ENCODE peak calls at places on chromosomes 16 and 17, in five cellular contexts. K is cardiac muscle cell, O is A549, L is heart right ventricle, J is thoracic aorta. Q is an unnamed sample.

GRCh38 chr17:7260151-7260550 is 2.1 kb downstream of the CLDN7 start:
- DNase-seq in K (no peak), L (no peak), O (no peak), J (no peak), Q (no peak)

GRCh38 chr16:76387994-76388393 is 110.8 kb downstream of the CNTNAP4 start:
- DNase-seq in L (no peak), J (no peak), O (no peak), K (no peak), Q (no peak)

GRCh38 chr16:88352261-88353200 is 30.2 kb upstream of the ZNF469 start:
- DNase-seq in J (no peak), O (no peak), L (no peak), K (no peak), Q (no peak)

GRCh38 chr17:38466346-38467315 is 38.4 kb downstream of the ARHGAP23 start:
- DNase-seq in L (no peak), J (no peak), O (no peak), K (no peak), Q (no peak)

GRCh38 chr17:17516315-17516930 is 20.2 kb upstream of the RASD1 start:
- DNase-seq in L (no peak), K (no peak), O (no peak), J (no peak), Q (no peak)

GRCh38 chr17:76716834-76717205 is 6.1 kb upstream of the MXRA7 start:
- DNase-seq in L (no peak), O (no peak), K (no peak), J (no peak), Q (no peak)

GRCh38 chr16:62363451-62363850 is 327.2 kb upstream of the CDH8 start:
- DNase-seq in K (peak; percentile 39), J (no peak), O (no peak), L (no peak), Q (no peak)

GRCh38 chr16:68492501-68493411 is 44.4 kb upstream of the SMPD3 start:
- DNase-seq in K (no peak), O (no peak), J (no peak), L (no peak), Q (no peak)

GRCh38 chr16:48556913-48557351 is 53.0 kb downstream of the N4BP1 start:
- DNase-seq in O (no peak), K (no peak), L (no peak), J (no peak), Q (no peak)

GRCh38 chr17:45325810-45326209 is 9.0 kb upstream of the MAP3K14 start:
- DNase-seq in L (no peak), J (no peak), K (no peak), O (no peak), Q (no peak)

GRCh38 chr17:82200743-82201497 is 11.7 kb downstream of the CCDC57 start:
- DNase-seq in L (no peak), K (no peak), O (no peak), J (no peak), Q (peak; percentile 81)

GRCh38 chr17:10745231-10745630 is 15.4 kb upstream of the TMEM220 start:
- DNase-seq in J (no peak), K (no peak), O (no peak), L (no peak), Q (no peak)

GRCh38 chr17:73855933-73856332 is 211.7 kb upstream of the SDK2 start:
- DNase-seq in O (no peak), L (no peak), J (no peak), K (no peak), Q (no peak)

GRCh38 chr16:84652565-84652964 is 4.3 kb downstream of the KLHL36 start:
- DNase-seq in K (no peak), O (no peak), L (no peak), J (no peak), Q (no peak)

GRCh38 chr16:11497851-11498289 is 88.8 kb downstream of the LITAF start:
- DNase-seq in O (no peak), L (no peak), K (no peak), J (peak; percentile 24), Q (no peak)

GRCh38 chr16:67028555-67029248 is at the start of gene CBFB:
- DNase-seq in K (peak; percentile 94), J (peak; percentile 69), L (peak; percentile 94), O (peak; percentile 97), Q (peak; percentile 96)

GRCh38 chr17:28078443-28079229 is 36.2 kb downstream of the NLK start:
- DNase-seq in J (no peak), O (no peak), K (no peak), L (no peak), Q (no peak)

GRCh38 chr17:21242026-21242700 is 11.0 kb downstream of the NATD1 start:
- DNase-seq in K (peak; percentile 39), J (no peak), L (no peak), O (no peak), Q (no peak)

GRCh38 chr17:48462946-48463345 is 32.9 kb upstream of the SKAP1 start:
- DNase-seq in L (no peak), J (no peak), O (no peak), K (peak; percentile 71), Q (no peak)

GRCh38 chr17:27907976-27908558 is 14.9 kb upstream of the LYRM9 start:
- DNase-seq in J (no peak), L (no peak), K (no peak), O (no peak), Q (peak; percentile 17)

GRCh38 chr17:7208027-7208571 is 11.5 kb downstream of the DLG4 start:
- DNase-seq in J (no peak), O (no peak), L (no peak), K (peak; percentile 71), Q (no peak)

GRCh38 chr17:63546308-63547082 is 3.8 kb upstream of the DCAF7 start:
- DNase-seq in O (no peak), L (no peak), K (no peak), J (no peak), Q (no peak)

GRCh38 chr16:4090476-4090875 is 25.8 kb downstream of the ADCY9 start:
- DNase-seq in K (no peak), J (no peak), L (peak; percentile 65), O (no peak), Q (no peak)

GRCh38 chr17:34763727-34764665 is 184.6 kb downstream of the TMEM132E start:
- DNase-seq in O (no peak), L (no peak), J (no peak), K (no peak), Q (no peak)

GRCh38 chr17:48335858-48336500 is 94.0 kb downstream of the SKAP1 start:
- DNase-seq in J (no peak), K (peak; percentile 53), O (peak; percentile 35), L (no peak), Q (peak; percentile 67)

GRCh38 chr16:89489040-89489721 is 1.2 kb downstream of the ANKRD11 start:
- DNase-seq in J (peak; percentile 76), K (peak; percentile 74), L (peak; percentile 82), O (peak; percentile 73), Q (peak; percentile 88)

GRCh38 chr17:52410781-52411180 is 252.3 kb upstream of the CA10 start:
- DNase-seq in O (no peak), L (no peak), J (no peak), K (no peak), Q (no peak)

GRCh38 chr17:57406131-57406980 is 150.0 kb downstream of the MSI2 start:
- DNase-seq in J (no peak), K (peak; percentile 25), O (no peak), L (no peak), Q (no peak)

GRCh38 chr17:81419886-81420768 is 24.9 kb downstream of the BAHCC1 start:
- DNase-seq in O (no peak), J (no peak), L (no peak), K (no peak), Q (no peak)

GRCh38 chr16:84072014-84072413 is 29.4 kb upstream of the SLC38A8 start:
- DNase-seq in K (no peak), J (no peak), L (no peak), O (no peak), Q (no peak)

GRCh38 chr16:1794908-1795666 is 1.6 kb upstream of the IGFALS start:
- DNase-seq in L (no peak), J (no peak), O (no peak), K (no peak), Q (no peak)

GRCh38 chr17:76252040-76252954 is 12.0 kb upstream of the RNF157 start:
- DNase-seq in L (no peak), K (no peak), O (no peak), J (no peak), Q (no peak)

GRCh38 chr16:67164599-67165061 is at the start of gene HSF4:
- DNase-seq in J (no peak), L (peak; percentile 78), O (no peak), K (peak; percentile 38), Q (no peak)

GRCh38 chr16:35749253-35750141 is 2290.1 kb downstream of the TP53TG3F start:
- DNase-seq in L (peak; percentile 6), O (no peak), J (no peak), K (no peak), Q (no peak)
- H3K9me3 ChIP-seq in L (no peaks in the 10 kb centered on the region), O (no peaks in the 10 kb centered on the region), J (no peaks in the 10 kb centered on the region), K (no peaks in the 10 kb centered on the region), Q (no peaks in the 10 kb centered on the region)

GRCh38 chr17:61806081-61806828 is 57.1 kb downstream of the BRIP1 start:
- DNase-seq in O (no peak), J (no peak), L (no peak), K (no peak), Q (peak; percentile 33)
- H3K9me3 ChIP-seq in O (no peaks in the 10 kb centered on the region), J (no peaks in the 10 kb centered on the region), L (no peaks in the 10 kb centered on the region), K (no peaks in the 10 kb centered on the region), Q (no peaks in the 10 kb centered on the region)

DNA sequence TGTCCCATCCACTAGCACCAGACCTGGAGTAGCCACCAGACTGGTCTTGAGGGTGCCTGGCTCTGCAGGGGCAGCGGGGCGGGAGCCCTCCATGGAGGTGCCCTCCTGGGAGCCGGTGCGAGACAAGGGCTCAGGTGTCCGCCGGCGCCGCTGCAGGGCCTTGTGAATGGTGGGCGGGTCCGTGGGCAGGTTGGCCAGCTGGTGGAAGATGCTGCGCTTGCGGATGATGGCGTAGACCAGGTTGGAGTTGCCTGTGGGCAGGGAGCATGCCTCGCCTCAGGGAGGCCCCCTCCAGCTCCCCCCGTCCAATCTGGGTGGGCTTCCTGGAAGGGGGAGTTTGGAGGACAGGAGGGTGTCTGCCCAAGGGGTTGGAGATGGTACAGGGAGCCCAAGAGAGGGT is 18.4 kb downstream of the OTOP3 start:
- DNase-seq in J (no peak), O (no peak), L (no peak), K (no peak), Q (no peak)
- H3K9me3 ChIP-seq in J (no peaks in the 10 kb centered on the region), O (no peaks in the 10 kb centered on the region), L (no peaks in the 10 kb centered on the region), K (no peaks in the 10 kb centered on the region), Q (no peaks in the 10 kb centered on the region)

GRCh38 chr16:60945225-60945624 is 1091.0 kb downstream of the CDH8 start:
- DNase-seq in O (no peak), J (no peak), L (no peak), K (peak; percentile 81), Q (no peak)
- H3K9me3 ChIP-seq in O (no peaks in the 10 kb centered on the region), J (no peaks in the 10 kb centered on the region), L (peaks cover 9% of the 10 kb centered on the region), K (no peaks in the 10 kb centered on the region), Q (peaks cover 10% of the 10 kb centered on the region)

GRCh38 chr17:68732301-68732749 is 131.2 kb upstream of the FAM20A start:
- DNase-seq in J (no peak), O (no peak), K (no peak), L (no peak), Q (no peak)
- H3K9me3 ChIP-seq in J (no peaks in the 10 kb centered on the region), O (peaks cover 2% of the 10 kb centered on the region), K (no peaks in the 10 kb centered on the region), L (no peaks in the 10 kb centered on the region), Q (no peaks in the 10 kb centered on the region)

GRCh38 chr16:35296962-35297653 is 1837.7 kb downstream of the TP53TG3F start:
- DNase-seq in O (no peak), K (no peak), J (no peak), L (no peak), Q (no peak)
- H3K9me3 ChIP-seq in O (no peaks in the 10 kb centered on the region), K (peaks cover 3% of the 10 kb centered on the region), J (no peaks in the 10 kb centered on the region), L (peaks cover 11% of the 10 kb centered on the region), Q (no peaks in the 10 kb centered on the region)

Q was measured in CD4-positive, CD25-positive, alpha-beta regulatory T cell.